ENCODE peak calls at places on chromosomes 2 and 18, in seven cellular contexts. M, A, K, J, X, O and L are unnamed samples.
A peak's percentile ranks its signal among the peaks of the same experiment; 100 is the strongest.

GRCh38 chr18:9117980-9118841 is 15.7 kb downstream of the NDUFV2 start:
- DNase-seq in A (no peak), M (no peak), X (no peak), K (no peak), J (peak; percentile 43), O (no peak), L (no peak)

GRCh38 chr2:144267209-144267608 is 252.7 kb downstream of the ZEB2 start:
- DNase-seq in J (peak; percentile 20), O (no peak), M (no peak), X (no peak), K (no peak), A (no peak), L (no peak)

GRCh38 chr2:142865924-142866323 is 11.5 kb upstream of the KYNU start:
- DNase-seq in M (no peak), K (no peak), A (no peak), X (no peak), O (no peak), J (no peak), L (no peak)

GRCh38 chr18:50982086-50982801 is 14.4 kb downstream of the ELAC1 start:
- DNase-seq in M (no peak), K (no peak), A (no peak), J (no peak), O (no peak), X (no peak), L (no peak)

GRCh38 chr2:203225423-203226039 is 13.3 kb upstream of the CYP20A1 start:
- DNase-seq in A (no peak), J (peak; percentile 39), M (peak; percentile 15), K (no peak), O (no peak), X (no peak), L (peak; percentile 23)

GRCh38 chr2:38922902-38923301 is 33.2 kb downstream of the ARHGEF33 start:
- DNase-seq in A (no peak), K (no peak), O (no peak), X (no peak), J (no peak), M (no peak), L (no peak)

GRCh38 chr2:214679736-214680135 is 129.7 kb downstream of the BARD1 start:
- DNase-seq in K (no peak), M (no peak), A (no peak), O (no peak), X (no peak), J (no peak), L (no peak)

GRCh38 chr2:39875914-39876267 is 96.8 kb upstream of the THUMPD2 start:
- DNase-seq in A (no peak), M (no peak), O (no peak), X (no peak), J (no peak), K (no peak), L (no peak)

GRCh38 chr2:176638167-176639015 is 369.1 kb downstream of the MTX2 start:
- DNase-seq in J (peak; percentile 50), X (peak; percentile 10), M (peak; percentile 37), A (peak; percentile 62), O (peak; percentile 64), K (no peak), L (no peak)

GRCh38 chr2:1621041-1621440 is 123.3 kb downstream of the PXDN start:
- DNase-seq in X (no peak), K (no peak), J (no peak), M (no peak), O (no peak), A (no peak), L (no peak)

GRCh38 chr2:202135111-202135874 is 62.2 kb downstream of the KIAA2012 start:
- DNase-seq in O (no peak), M (no peak), A (peak; percentile 83), K (no peak), X (peak; percentile 68), J (no peak), L (no peak)

GRCh38 chr2:154556607-154557006 is 141.9 kb upstream of the KCNJ3 start:
- DNase-seq in M (no peak), J (no peak), O (no peak), X (no peak), K (no peak), A (no peak), L (no peak)

GRCh38 chr2:223744580-223744979 is 92.8 kb downstream of the AP1S3 start:
- DNase-seq in A (no peak), J (no peak), K (no peak), O (no peak), M (no peak), X (no peak), L (no peak)

GRCh38 chr18:9708057-9708881 is at the start of gene RAB31:
- DNase-seq in K (peak; percentile 12), O (peak; percentile 98), M (no peak), J (no peak), X (peak; percentile 78), A (peak; percentile 81), L (no peak)

GRCh38 chr2:161049571-161049970 is 110.7 kb upstream of the TANK start:
- DNase-seq in M (no peak), X (no peak), A (no peak), K (no peak), J (no peak), O (no peak), L (no peak)

GRCh38 chr2:21916934-21917522 is 793.3 kb downstream of the TDRD15 start:
- DNase-seq in X (no peak), A (no peak), O (no peak), J (no peak), M (no peak), K (no peak), L (no peak)

GRCh38 chr2:158999458-158999857 is 31.0 kb downstream of the TANC1 start:
- DNase-seq in K (no peak), X (no peak), J (no peak), A (no peak), M (no peak), O (no peak), L (no peak)

GRCh38 chr2:207257291-207258190 is 91.8 kb upstream of the KLF7 start:
- DNase-seq in K (no peak), O (no peak), X (no peak), A (no peak), J (no peak), M (no peak), L (no peak)

GRCh38 chr2:201785135-201785534 is 4.4 kb upstream of the ALS2 start:
- DNase-seq in O (no peak), M (no peak), J (no peak), A (no peak), X (no peak), K (no peak), L (no peak)

GRCh38 chr2:134120718-134121630 is 132.9 kb upstream of the MGAT5 start:
- DNase-seq in K (no peak), O (peak; percentile 56), X (no peak), A (peak; percentile 70), J (peak; percentile 64), M (peak; percentile 48), L (peak; percentile 37)

GRCh38 chr2:207836526-207837133 is 66.9 kb upstream of the FZD5 start:
- DNase-seq in K (no peak), J (no peak), X (no peak), A (peak; percentile 36), O (no peak), M (no peak), L (no peak)

GRCh38 chr2:216827073-216827725 is 32.7 kb downstream of the TNP1 start:
- DNase-seq in A (no peak), O (no peak), X (no peak), M (no peak), J (no peak), K (no peak), L (no peak)

GRCh38 chr2:128362889-128363228 is 44.2 kb upstream of the HS6ST1 start:
- DNase-seq in O (no peak), M (no peak), X (peak; percentile 89), K (no peak), J (no peak), A (no peak), L (no peak)

GRCh38 chr2:6896930-6897759 is 19.6 kb downstream of the RSAD2 start:
- DNase-seq in J (peak; percentile 49), A (no peak), K (no peak), X (no peak), O (peak; percentile 39), M (no peak), L (no peak)

DNA sequence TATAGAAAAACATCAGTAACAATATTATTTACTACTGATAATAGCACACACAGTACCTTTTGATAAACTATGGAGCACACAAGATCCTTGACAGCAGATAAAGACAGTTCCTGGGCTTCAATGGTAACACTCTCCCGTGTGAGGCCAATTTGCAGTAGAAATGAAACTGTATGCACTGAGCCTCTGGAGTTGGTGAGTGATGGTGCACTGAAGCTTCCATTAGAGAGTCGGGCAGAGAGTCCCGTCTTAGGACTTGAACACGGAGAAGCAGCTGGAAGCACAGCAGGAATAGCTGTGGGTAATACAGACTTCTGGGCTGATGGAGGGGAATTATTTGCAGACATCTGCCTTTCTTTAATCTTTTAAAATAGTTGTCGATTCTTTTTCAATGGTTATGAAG is 8.5 kb downstream of the PRKD3 start:
- DNase-seq in O (no peak), M (no peak), K (no peak), J (no peak), X (no peak), A (no peak), L (no peak)
- H3K27ac ChIP-seq in O (no peak overlapping the region), M (no peak overlapping the region), K (no peak overlapping the region), J (no peak overlapping the region), X (no peak overlapping the region), A (no peak overlapping the region), L (no peak overlapping the region)

DNA sequence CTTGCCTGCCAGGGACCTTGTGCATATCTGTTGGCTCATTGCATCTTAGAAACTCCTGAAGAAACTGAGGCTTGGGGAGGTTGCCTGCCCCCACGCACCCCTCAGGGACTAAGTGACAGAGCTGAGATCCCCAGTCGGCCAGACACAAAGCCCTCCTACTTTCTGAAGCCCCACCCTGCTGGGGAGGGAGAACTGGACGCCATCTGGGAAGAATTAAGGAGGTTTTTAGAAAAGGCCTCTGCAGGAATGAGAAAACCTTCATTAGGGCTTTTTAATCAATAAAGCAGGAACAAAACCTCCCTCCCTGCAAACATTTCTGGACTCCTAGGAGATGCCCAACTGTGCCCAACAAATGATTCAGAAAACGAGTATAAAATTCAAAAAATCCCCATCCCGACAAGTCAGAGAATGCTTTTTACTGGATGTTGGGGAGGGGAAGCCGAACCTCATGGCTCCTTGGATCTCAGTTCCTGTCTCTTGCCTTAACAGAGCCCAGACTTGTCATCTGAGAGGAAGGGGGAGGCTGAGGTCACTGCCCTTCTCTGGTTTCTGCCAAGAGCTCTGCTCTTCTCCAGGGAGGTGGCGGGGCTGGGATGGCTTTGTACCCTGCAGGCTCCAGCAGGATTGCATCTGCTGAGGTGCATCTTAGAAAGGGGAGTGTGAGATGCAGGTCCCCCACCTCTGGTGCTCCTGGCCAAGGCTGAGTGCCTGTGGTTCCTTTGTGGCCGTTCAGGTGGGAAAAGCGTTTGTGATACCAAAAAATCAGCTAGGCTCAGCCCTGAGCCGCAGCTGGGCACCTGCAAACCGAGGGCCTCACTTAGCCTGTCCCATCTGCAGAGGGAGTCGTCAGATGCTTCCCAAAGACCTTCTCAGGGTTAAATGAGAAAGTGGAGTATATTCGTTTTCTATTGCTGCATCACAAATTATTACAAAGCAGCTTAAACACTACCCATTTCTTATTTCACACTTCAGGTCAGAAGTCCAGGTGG is 142.4 kb downstream of the ZFP36L2 start:
- DNase-seq in M (no peak), X (no peak), J (no peak), O (peak; percentile 35), K (no peak), A (peak; percentile 54), L (no peak)
- H3K27ac ChIP-seq in M (no peak overlapping the region), X (peak overlapping the region; percentile 83), J (no peak overlapping the region), O (no peak overlapping the region), K (peak overlapping the region; percentile 91), A (peak overlapping the region; percentile 96), L (no peak overlapping the region)

GRCh38 chr2:68732533-68732932 is 2.1 kb upstream of the ARHGAP25 start:
- DNase-seq in J (no peak), O (no peak), X (no peak), K (no peak), A (no peak), M (no peak), L (no peak)
- H3K27ac ChIP-seq in J (no peak overlapping the region), O (no peak overlapping the region), X (no peak overlapping the region), K (no peak overlapping the region), A (no peak overlapping the region), M (no peak overlapping the region), L (peak overlapping the region; percentile 88)

GRCh38 chr2:75595541-75596395 is 35.0 kb upstream of the EVA1A start:
- DNase-seq in A (no peak), O (no peak), J (no peak), K (no peak), X (peak; percentile 39), M (no peak), L (no peak)
- H3K27ac ChIP-seq in A (no peak overlapping the region), O (no peak overlapping the region), J (no peak overlapping the region), K (no peak overlapping the region), X (peak overlapping the region; percentile 12), M (no peak overlapping the region), L (no peak overlapping the region)